ENCODE peak calls at places on chromosomes 1 and 21, in five cellular contexts. H is HCT116, G is GM12878, L is HepG2, C is K562. M is an unnamed sample.
A peak's percentile ranks its signal among the peaks of the same experiment; 100 is the strongest.

GRCh38 chr21:42461881-42462877 is 33.8 kb downstream of the RSPH1 start:
- DNase-seq in H (no peak), G (no peak), L (no peak), C (no peak), M (no peak)

GRCh38 chr1:70221241-70222077 is at the start of gene SRSF11:
- DNase-seq in G (peak; percentile 79), L (peak; percentile 85), H (peak; percentile 85), C (peak; percentile 90), M (peak; percentile 94)

GRCh38 chr1:64940026-64940425 is 26.3 kb downstream of the JAK1 start:
- DNase-seq in C (no peak), G (no peak), L (no peak), H (no peak), M (no peak)

GRCh38 chr1:65827346-65827745 is 34.7 kb downstream of the PDE4B start:
- DNase-seq in G (no peak), H (no peak), L (no peak), C (no peak), M (no peak)

GRCh38 chr1:84842748-84843231 is 50.2 kb downstream of the LPAR3 start:
- DNase-seq in C (no peak), L (no peak), G (no peak), H (no peak), M (no peak)

GRCh38 chr1:1356796-1357401 is 1.5 kb downstream of the MXRA8 start:
- DNase-seq in C (no peak), G (no peak), H (no peak), L (no peak), M (no peak)

GRCh38 chr21:42350271-42350885 is 416 bp downstream of the TFF2 start:
- DNase-seq in G (no peak), C (no peak), H (no peak), L (no peak), M (no peak)

GRCh38 chr21:39655589-39655988 is 42.8 kb downstream of the B3GALT5 start:
- DNase-seq in H (no peak), C (no peak), L (no peak), G (no peak), M (no peak)

GRCh38 chr1:154448271-154448905 is 43.2 kb downstream of the IL6R start:
- DNase-seq in G (no peak), C (no peak), H (no peak), L (no peak), M (no peak)

GRCh38 chr1:10693497-10694273 is 102.8 kb downstream of the CASZ1 start:
- DNase-seq in C (peak; percentile 62), H (no peak), G (no peak), L (no peak), M (peak; percentile 74)

GRCh38 chr1:11434926-11435325 is 44.0 kb upstream of the DISP3 start:
- DNase-seq in H (no peak), G (no peak), L (no peak), C (no peak), M (no peak)

GRCh38 chr1:103327054-103327719 is 198.3 kb upstream of the RNPC3 start:
- DNase-seq in G (no peak), H (no peak), C (no peak), L (no peak), M (no peak)

GRCh38 chr1:26145041-26145959 is 13.6 kb upstream of the FAM110D start:
- DNase-seq in C (peak; percentile 84), G (no peak), H (peak; percentile 89), L (peak; percentile 80), M (peak; percentile 81)

GRCh38 chr1:66705100-66705499 is 47.2 kb upstream of the DYNLT5 start:
- DNase-seq in G (no peak), H (no peak), L (peak; percentile 39), C (no peak), M (no peak)

DNA sequence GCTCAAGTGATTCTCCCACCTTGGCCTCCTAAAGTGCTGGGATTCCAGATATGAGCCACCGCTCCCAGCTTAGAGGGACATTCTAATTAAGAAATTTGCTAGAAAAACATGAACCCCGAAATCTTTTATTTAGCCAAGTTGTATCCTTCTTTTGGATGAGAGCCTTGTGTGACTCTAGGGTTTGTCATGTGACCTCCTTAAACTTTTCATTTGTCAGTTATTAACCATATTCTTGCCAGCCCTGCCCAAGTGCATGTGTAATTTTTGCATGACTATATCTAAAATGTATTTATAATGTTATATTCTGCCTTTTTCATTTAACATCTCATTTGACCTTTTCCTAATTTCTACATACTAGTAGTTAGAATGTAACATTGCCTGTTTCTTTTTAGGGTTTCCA is 1.9 kb downstream of the UTP25 start:
- DNase-seq in C (no peak), G (no peak), L (no peak), H (no peak), M (no peak)
- H3K9ac ChIP-seq in C (no peak overlapping the region), G (peak overlapping the region; percentile 8), L (no peak overlapping the region), H (no peak overlapping the region), M (peak overlapping the region; percentile 37)

GRCh38 chr1:180156631-180157091 is 2.0 kb downstream of the QSOX1 start:
- DNase-seq in G (no peak), L (no peak), C (no peak), H (no peak), M (no peak)

GRCh38 chr1:180157108-180157507 is 2.4 kb downstream of the QSOX1 start:
- DNase-seq in G (no peak), H (no peak), C (no peak), L (no peak), M (no peak)

GRCh38 chr1:180156201-180156600 is 1.5 kb downstream of the QSOX1 start:
- DNase-seq in L (no peak), C (no peak), H (no peak), G (peak; percentile 15), M (no peak)

GRCh38 chr1:180158149-180159147 is 3.8 kb downstream of the QSOX1 start:
- DNase-seq in C (no peak), L (no peak), G (no peak), H (no peak), M (no peak)

DNA sequence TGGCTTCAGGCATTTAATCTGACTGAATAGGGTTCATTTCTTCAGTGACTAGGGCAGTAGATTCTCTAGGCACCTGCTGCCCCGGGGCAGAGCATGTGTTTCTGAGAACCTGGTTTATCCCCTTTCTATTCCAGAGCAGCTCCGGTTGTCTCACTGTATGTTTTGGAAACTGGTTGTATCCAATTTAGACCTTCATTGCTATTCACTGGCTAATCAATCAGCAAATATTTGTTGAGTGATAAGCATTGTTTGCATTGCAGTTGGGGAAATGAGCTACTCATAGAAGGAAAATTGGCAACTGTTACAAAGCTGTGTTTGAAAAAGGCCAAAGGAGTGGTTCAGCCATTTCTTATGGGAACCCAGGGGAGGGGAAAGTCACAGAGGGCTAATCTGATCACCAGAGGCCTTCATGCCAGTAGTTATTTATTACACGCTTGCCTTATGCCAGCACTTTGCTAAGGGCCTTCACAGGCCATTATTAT is 2.9 kb downstream of the QSOX1 start:
- DNase-seq in C (no peak), L (peak; percentile 92), H (no peak), G (no peak), M (no peak)
- TF ChIP-seq ZBTB33 in C (no peak), L (no peak), H (no peak), G (no peak), M (no peak)

DNA sequence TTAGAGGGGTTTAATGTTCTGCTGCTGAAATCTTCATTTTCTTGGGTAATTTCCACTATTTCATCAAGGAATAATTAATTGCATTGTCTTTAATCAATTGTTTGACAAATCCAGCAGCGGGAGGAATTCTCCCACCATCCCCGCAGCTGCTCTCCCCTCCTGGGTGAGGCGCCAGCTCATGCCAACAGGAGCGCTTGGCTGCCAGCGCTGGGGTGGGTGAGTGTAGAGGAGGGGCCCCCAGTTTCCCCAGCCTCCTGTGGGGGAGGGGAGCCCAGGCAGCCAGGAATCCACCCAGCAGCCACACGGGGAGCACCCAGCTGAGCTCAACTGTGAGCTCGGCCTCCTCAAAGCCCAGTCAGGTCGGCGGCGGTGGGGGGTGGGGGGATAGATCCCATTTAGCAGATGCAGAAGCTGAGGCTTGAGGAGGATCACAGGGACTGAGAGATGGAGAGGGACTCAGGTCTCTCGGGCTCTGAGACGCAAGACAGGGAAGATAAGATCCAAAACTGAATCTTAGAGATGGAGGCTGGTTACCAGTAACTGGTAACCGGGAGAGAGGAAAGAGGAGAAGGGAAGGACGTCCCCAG is 46.5 kb downstream of the FOXO6 start:
- DNase-seq in C (no peak), G (no peak), H (no peak), L (no peak), M (no peak)
- H3K9ac ChIP-seq in C (no peak overlapping the region), G (no peak overlapping the region), H (no peak overlapping the region), L (no peak overlapping the region), M (no peak overlapping the region)

GRCh38 chr1:50604580-50604979 is 181.3 kb upstream of the DMRTA2 start:
- DNase-seq in L (no peak), C (no peak), G (no peak), H (no peak), M (no peak)

GRCh38 chr1:50609508-50609907 is 186.3 kb upstream of the DMRTA2 start:
- DNase-seq in H (no peak), C (no peak), G (no peak), L (no peak), M (no peak)

GRCh38 chr1:50605186-50605875 is 182.1 kb upstream of the DMRTA2 start:
- DNase-seq in H (peak; percentile 27), G (no peak), C (peak; percentile 43), L (peak; percentile 56), M (peak; percentile 21)

GRCh38 chr1:50599546-50599945 is 176.3 kb upstream of the DMRTA2 start:
- DNase-seq in H (no peak), C (no peak), L (no peak), G (no peak), M (no peak)

DNA sequence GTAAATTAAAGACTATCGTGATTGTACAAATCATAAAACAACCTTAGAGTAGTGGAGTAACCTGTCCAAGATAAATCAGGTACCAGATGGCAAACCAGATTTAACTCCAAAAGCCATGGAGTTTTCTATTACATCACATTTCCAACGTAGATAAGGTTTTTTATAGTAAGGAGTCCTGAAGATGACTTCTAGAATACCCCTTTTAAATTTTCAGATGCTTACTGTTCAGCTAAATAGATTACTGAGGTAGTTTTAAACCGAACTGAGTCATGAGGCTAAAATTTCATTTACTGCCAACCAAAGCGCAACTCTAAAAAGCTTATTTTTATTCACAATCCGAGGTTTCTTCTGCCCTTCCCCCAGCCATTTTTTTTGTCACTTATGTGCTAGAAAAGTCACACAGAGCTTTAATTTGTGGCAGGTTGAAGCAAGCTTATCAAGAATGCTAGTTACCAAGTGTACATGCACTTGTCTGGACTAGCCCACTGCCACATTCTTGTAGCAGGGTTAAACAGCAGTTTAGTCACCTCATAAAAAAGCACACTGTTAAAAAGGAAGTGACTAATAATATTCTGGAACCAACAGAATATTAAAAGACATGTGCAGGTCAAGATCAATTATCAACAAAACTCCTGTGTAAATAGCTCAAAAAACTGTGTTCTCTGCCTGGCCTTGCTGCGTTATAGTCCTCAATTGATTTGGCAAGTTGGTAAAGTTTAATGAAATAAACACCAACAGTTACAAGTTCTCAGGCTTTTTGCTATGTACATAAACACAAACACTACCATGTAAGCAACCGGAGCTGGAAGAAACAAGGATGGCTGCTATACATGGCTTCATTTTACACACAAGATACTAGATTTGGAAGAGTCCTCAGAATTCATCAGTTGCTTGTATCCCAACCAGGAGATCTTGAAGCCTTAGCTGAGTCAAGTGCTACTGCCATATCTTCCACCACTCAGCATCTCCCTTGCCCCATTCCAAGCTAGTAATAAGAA is 180.3 kb upstream of the DMRTA2 start:
- DNase-seq in G (no peak), L (no peak), H (peak; percentile 40), C (no peak), M (no peak)
- TF ChIP-seq ZBTB33 in G (no peak), L (no peak), H (no peak), C (no peak), M (no peak)

DNA sequence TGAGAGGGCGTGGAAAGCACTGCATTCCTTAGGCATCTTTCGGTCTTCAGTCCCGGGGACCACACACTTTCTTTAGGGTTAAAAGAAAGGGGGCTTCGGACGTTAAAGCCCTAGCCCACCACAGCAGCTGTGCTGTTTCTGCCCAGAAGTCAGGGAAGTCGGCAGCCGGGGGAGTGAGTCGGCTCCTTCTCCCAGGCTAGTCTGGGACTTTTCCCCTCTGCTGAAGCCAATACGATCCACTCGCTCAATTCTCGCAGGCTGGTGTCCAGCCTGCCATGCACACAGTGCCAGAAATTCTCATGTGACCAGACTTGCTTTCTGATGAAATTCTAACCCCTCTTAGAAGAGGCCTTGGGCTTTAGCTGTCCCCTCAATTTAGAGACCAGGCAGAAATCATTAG is 67.7 kb downstream of the BCAR3 start:
- DNase-seq in H (no peak), C (no peak), L (no peak), G (no peak), M (no peak)
- H3K9ac ChIP-seq in H (no peak overlapping the region), C (no peak overlapping the region), L (no peak overlapping the region), G (no peak overlapping the region), M (peak overlapping the region; percentile 52)